ENCODE peak calls at places on chromosomes 5 and 9, in seven cellular contexts. One of them, this sample, is unnamed.

GRCh38 chr5:171426266-171426665 is 6.8 kb downstream of the FGF18 start:
- DNase-seq in cardiac fibroblast: no peak
- DNase-seq in lower lobe of right lung: no peak
- DNase-seq in BJ: no peak
- DNase-seq in adrenal gland: no peak
- DNase-seq in GM12865: no peak
- DNase-seq in lung: no peak
- DNase-seq in this sample: peak

GRCh38 chr5:38443390-38443789 is 113.1 kb downstream of the LIFR start:
- DNase-seq in cardiac fibroblast: no peak
- DNase-seq in lower lobe of right lung: no peak
- DNase-seq in BJ: no peak
- DNase-seq in adrenal gland: no peak
- DNase-seq in GM12865: no peak
- DNase-seq in lung: no peak
- DNase-seq in this sample: no peak

GRCh38 chr5:1507457-1507856 is 16.3 kb downstream of the LPCAT1 start:
- DNase-seq in cardiac fibroblast: no peak
- DNase-seq in lower lobe of right lung: peak
- DNase-seq in BJ: no peak
- DNase-seq in adrenal gland: no peak
- DNase-seq in GM12865: no peak
- DNase-seq in lung: no peak
- DNase-seq in this sample: no peak

GRCh38 chr5:83294246-83294645 is 177.3 kb upstream of the VCAN start:
- DNase-seq in cardiac fibroblast: no peak
- DNase-seq in lower lobe of right lung: no peak
- DNase-seq in BJ: no peak
- DNase-seq in adrenal gland: no peak
- DNase-seq in GM12865: no peak
- DNase-seq in lung: no peak
- DNase-seq in this sample: no peak

GRCh38 chr9:128702445-128702948 is at the start of gene PKN3:
- DNase-seq in cardiac fibroblast: peak
- DNase-seq in lower lobe of right lung: peak
- DNase-seq in BJ: no peak
- DNase-seq in adrenal gland: peak
- DNase-seq in GM12865: peak
- DNase-seq in lung: peak
- DNase-seq in this sample: no peak

GRCh38 chr9:35385042-35385441 is 104.9 kb upstream of the RUSC2 start:
- DNase-seq in cardiac fibroblast: peak
- DNase-seq in lower lobe of right lung: no peak
- DNase-seq in BJ: peak
- DNase-seq in adrenal gland: peak
- DNase-seq in GM12865: no peak
- DNase-seq in lung: no peak
- DNase-seq in this sample: no peak

GRCh38 chr9:79221084-79221483 is 350.7 kb upstream of the TLE4 start:
- DNase-seq in cardiac fibroblast: peak
- DNase-seq in lower lobe of right lung: no peak
- DNase-seq in BJ: peak
- DNase-seq in adrenal gland: no peak
- DNase-seq in GM12865: no peak
- DNase-seq in lung: no peak
- DNase-seq in this sample: no peak

GRCh38 chr5:127838661-127839060 is 135.5 kb downstream of the CCDC192 start:
- DNase-seq in cardiac fibroblast: peak
- DNase-seq in lower lobe of right lung: no peak
- DNase-seq in BJ: no peak
- DNase-seq in adrenal gland: no peak
- DNase-seq in GM12865: peak
- DNase-seq in lung: no peak
- DNase-seq in this sample: no peak

GRCh38 chr5:148085934-148086333 is 22.2 kb downstream of the SPINK5 start:
- DNase-seq in cardiac fibroblast: no peak
- DNase-seq in lower lobe of right lung: peak
- DNase-seq in BJ: no peak
- DNase-seq in adrenal gland: no peak
- DNase-seq in GM12865: no peak
- DNase-seq in lung: peak
- DNase-seq in this sample: no peak

GRCh38 chr5:37717613-37718431 is 122.0 kb downstream of the GDNF start:
- DNase-seq in cardiac fibroblast: peak
- DNase-seq in lower lobe of right lung: peak
- DNase-seq in BJ: no peak
- DNase-seq in adrenal gland: peak
- DNase-seq in GM12865: no peak
- DNase-seq in lung: peak
- DNase-seq in this sample: no peak

GRCh38 chr9:90891656-90892055 is 90.0 kb downstream of the SYK start:
- DNase-seq in cardiac fibroblast: no peak
- DNase-seq in lower lobe of right lung: no peak
- DNase-seq in BJ: no peak
- DNase-seq in adrenal gland: no peak
- DNase-seq in GM12865: no peak
- DNase-seq in lung: no peak
- DNase-seq in this sample: peak

GRCh38 chr5:68884893-68885292 is 208.9 kb upstream of the SLC30A5 start:
- DNase-seq in cardiac fibroblast: peak
- DNase-seq in lower lobe of right lung: no peak
- DNase-seq in BJ: no peak
- DNase-seq in adrenal gland: no peak
- DNase-seq in GM12865: peak
- DNase-seq in lung: no peak
- DNase-seq in this sample: no peak

GRCh38 chr9:22119537-22120167 is 110.5 kb upstream of the CDKN2B start:
- DNase-seq in cardiac fibroblast: peak
- DNase-seq in lower lobe of right lung: no peak
- DNase-seq in BJ: no peak
- DNase-seq in adrenal gland: peak
- DNase-seq in GM12865: peak
- DNase-seq in lung: no peak
- DNase-seq in this sample: no peak

GRCh38 chr5:158060216-158060615 is 201.3 kb upstream of the CLINT1 start:
- DNase-seq in cardiac fibroblast: no peak
- DNase-seq in lower lobe of right lung: no peak
- DNase-seq in BJ: no peak
- DNase-seq in adrenal gland: no peak
- DNase-seq in GM12865: no peak
- DNase-seq in lung: no peak
- DNase-seq in this sample: no peak

GRCh38 chr5:52564594-52564993 is 223.1 kb upstream of the ITGA1 start:
- DNase-seq in cardiac fibroblast: no peak
- DNase-seq in lower lobe of right lung: no peak
- DNase-seq in BJ: no peak
- DNase-seq in adrenal gland: no peak
- DNase-seq in GM12865: no peak
- DNase-seq in lung: no peak
- DNase-seq in this sample: no peak

GRCh38 chr5:52562473-52562872 is 225.2 kb upstream of the ITGA1 start:
- DNase-seq in cardiac fibroblast: no peak
- DNase-seq in lower lobe of right lung: no peak
- DNase-seq in BJ: no peak
- DNase-seq in adrenal gland: no peak
- DNase-seq in GM12865: no peak
- DNase-seq in lung: no peak
- DNase-seq in this sample: no peak

DNA sequence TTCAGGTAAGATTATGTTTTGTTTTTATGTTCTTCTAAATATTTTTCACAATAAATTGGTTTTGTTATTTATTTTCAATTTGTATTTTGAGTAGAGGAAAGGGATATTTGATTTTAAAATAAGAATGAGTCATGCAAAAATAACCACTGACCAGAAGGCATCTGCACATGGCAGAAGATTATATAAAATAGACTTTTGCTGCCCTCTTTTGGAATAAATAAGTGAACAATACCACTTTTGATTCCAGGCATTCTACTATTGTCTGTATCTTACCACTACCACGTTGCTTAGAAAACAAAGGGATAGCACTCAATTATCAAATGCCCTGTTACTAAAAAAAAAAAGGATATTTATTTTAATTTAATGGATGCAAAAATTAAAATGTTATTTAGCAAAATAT is 227.3 kb upstream of the ITGA1 start:
- DNase-seq in cardiac fibroblast: no peak
- DNase-seq in lower lobe of right lung: no peak
- DNase-seq in BJ: no peak
- DNase-seq in adrenal gland: no peak
- DNase-seq in GM12865: no peak
- DNase-seq in lung: no peak
- DNase-seq in this sample: no peak
- TF ChIP-seq CTCF in cardiac fibroblast: no peak
- TF ChIP-seq CTCF in lower lobe of right lung: peak
- TF ChIP-seq CTCF in BJ: no peak
- TF ChIP-seq CTCF in adrenal gland: no peak
- TF ChIP-seq CTCF in GM12865: no peak
- TF ChIP-seq CTCF in lung: no peak
- TF ChIP-seq CTCF in this sample: no peak

DNA sequence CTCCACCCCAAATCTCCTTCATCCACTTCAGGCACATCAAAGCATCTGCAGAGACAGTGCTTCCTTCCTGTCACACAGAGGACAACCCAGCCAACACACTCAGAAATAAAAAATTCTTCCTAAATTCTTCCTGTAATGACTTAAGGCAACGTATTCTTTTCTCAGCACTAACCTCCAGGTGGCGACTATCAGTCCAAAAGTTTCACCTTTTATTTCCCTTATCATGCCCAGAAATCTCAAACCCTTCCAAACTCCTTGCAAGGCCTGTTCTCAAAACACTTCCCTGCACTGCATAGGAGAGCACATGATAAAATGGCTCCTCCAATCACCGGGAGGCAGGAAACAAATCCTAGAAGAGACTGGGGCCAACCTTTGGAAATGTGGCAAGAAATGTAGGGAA is 35.1 kb downstream of the SLIT3 start:
- DNase-seq in cardiac fibroblast: no peak
- DNase-seq in lower lobe of right lung: no peak
- DNase-seq in BJ: no peak
- DNase-seq in adrenal gland: no peak
- DNase-seq in GM12865: no peak
- DNase-seq in lung: no peak
- DNase-seq in this sample: no peak
- TF ChIP-seq CTCF in cardiac fibroblast: no peak
- TF ChIP-seq CTCF in lower lobe of right lung: no peak
- TF ChIP-seq CTCF in BJ: peak
- TF ChIP-seq CTCF in adrenal gland: no peak
- TF ChIP-seq CTCF in GM12865: peak
- TF ChIP-seq CTCF in lung: no peak
- TF ChIP-seq CTCF in this sample: no peak

DNA sequence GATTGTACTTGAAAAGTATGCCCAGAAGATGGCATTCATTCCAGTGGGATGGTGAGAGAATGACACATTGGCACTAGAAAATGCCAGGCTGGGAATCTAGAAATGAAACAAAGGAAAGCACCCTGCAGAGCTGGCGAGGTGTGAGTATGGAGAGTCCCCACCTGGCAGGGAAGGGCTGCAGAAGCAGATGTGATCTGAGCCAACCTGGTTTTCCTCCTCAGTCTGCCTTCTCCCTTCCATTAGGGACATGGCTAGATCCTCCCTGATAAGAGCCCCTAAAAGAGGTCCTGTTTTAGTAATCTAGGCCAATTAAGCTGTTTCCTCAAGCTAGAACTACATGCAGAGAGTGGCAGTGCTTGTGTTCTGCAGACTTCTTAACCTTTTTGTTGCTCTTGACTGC is 24.7 kb upstream of the TNFSF15 start:
- DNase-seq in cardiac fibroblast: no peak
- DNase-seq in lower lobe of right lung: no peak
- DNase-seq in BJ: no peak
- DNase-seq in adrenal gland: no peak
- DNase-seq in GM12865: no peak
- DNase-seq in lung: no peak
- DNase-seq in this sample: no peak
- TF ChIP-seq CTCF in cardiac fibroblast: no peak
- TF ChIP-seq CTCF in lower lobe of right lung: no peak
- TF ChIP-seq CTCF in BJ: no peak
- TF ChIP-seq CTCF in adrenal gland: no peak
- TF ChIP-seq CTCF in GM12865: no peak
- TF ChIP-seq CTCF in lung: no peak
- TF ChIP-seq CTCF in this sample: no peak

DNA sequence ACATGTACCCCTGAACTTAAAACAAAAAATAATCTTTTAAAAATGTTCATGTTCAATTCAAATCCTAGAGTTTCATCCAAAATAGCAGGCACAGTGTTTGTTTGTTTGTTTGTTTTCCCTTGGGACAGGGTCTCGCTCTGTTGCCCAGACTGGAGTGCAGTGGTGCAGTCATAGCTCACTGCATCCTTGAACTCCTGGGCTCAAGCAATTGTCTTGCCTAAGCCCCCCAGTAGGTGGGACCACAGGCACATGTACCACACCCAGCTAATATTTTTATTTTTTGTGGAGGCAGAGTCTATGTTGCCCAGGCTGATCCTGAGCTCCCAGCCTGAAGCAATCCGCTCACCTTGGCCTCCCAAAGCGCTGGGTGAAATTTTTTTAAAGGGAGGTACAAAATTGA is 5.0 kb upstream of the POLR1E start:
- DNase-seq in cardiac fibroblast: no peak
- DNase-seq in lower lobe of right lung: no peak
- DNase-seq in BJ: no peak
- DNase-seq in adrenal gland: no peak
- DNase-seq in GM12865: no peak
- DNase-seq in lung: no peak
- DNase-seq in this sample: no peak
- TF ChIP-seq CTCF in cardiac fibroblast: no peak
- TF ChIP-seq CTCF in lower lobe of right lung: no peak
- TF ChIP-seq CTCF in BJ: no peak
- TF ChIP-seq CTCF in adrenal gland: no peak
- TF ChIP-seq CTCF in GM12865: no peak
- TF ChIP-seq CTCF in lung: no peak
- TF ChIP-seq CTCF in this sample: no peak